ENCODE peak calls at places on chromosomes 4 and X, in four cellular contexts. K is GM23338, N is IMR-90, L is astrocyte of the cerebellum. U is an unnamed sample.

GRCh38 chr4:40601641-40602040 is 28.0 kb downstream of the RBM47 start:
- DNase-seq in K (no peak), N (no peak), L (no peak), U (no peak)

GRCh38 chr4:98909646-98910045 is 19.3 kb downstream of the EIF4E start:
- DNase-seq in K (no peak), L (no peak), N (no peak), U (no peak)

GRCh38 chr4:49063670-49064069 is 77.6 kb downstream of the CWH43 start:
- DNase-seq in L (no peak), N (peak; percentile 2), K (no peak), U (no peak)

GRCh38 chr4:169869487-169869886 is 111.7 kb upstream of the HPF1 start:
- DNase-seq in N (peak; percentile 2), L (no peak), K (no peak), U (no peak)

GRCh38 chrX:41931591-41931990 is 8.2 kb upstream of the CASK start:
- DNase-seq in L (no peak), K (no peak), N (no peak), U (no peak)

GRCh38 chrX:49761481-49761880 is 65.7 kb upstream of the PAGE1 start:
- DNase-seq in K (peak; percentile 37), N (peak; percentile 12), L (no peak), U (no peak)

GRCh38 chrX:109952985-109953905 is 49.7 kb upstream of the TMEM164 start:
- DNase-seq in K (no peak), N (no peak), L (no peak), U (no peak)

GRCh38 chr4:101037249-101037648 is 310.1 kb downstream of the PPP3CA start:
- DNase-seq in K (no peak), N (no peak), L (no peak), U (no peak)

GRCh38 chrX:21509912-21510311 is 135.7 kb downstream of the CNKSR2 start:
- DNase-seq in K (no peak), N (peak; percentile 65), L (no peak), U (peak; percentile 29)

GRCh38 chr4:41141910-41142309 is 72.4 kb downstream of the APBB2 start:
- DNase-seq in N (peak; percentile 86), L (peak; percentile 82), K (no peak), U (peak; percentile 80)

GRCh38 chr4:181685911-181686310 is 557.3 kb upstream of the TENM3 start:
- DNase-seq in K (no peak), L (no peak), N (peak; percentile 97), U (peak; percentile 69)

GRCh38 chr4:187204389-187204920 is 480.8 kb upstream of the FAT1 start:
- DNase-seq in L (no peak), K (no peak), N (peak; percentile 12), U (no peak)

GRCh38 chrX:21745756-21746155 is 12.2 kb downstream of the SMPX start:
- DNase-seq in L (no peak), K (peak; percentile 41), N (peak; percentile 25), U (no peak)

GRCh38 chr4:4595252-4595651 is 53.4 kb upstream of the STX18 start:
- DNase-seq in K (peak; percentile 44), L (no peak), N (no peak), U (no peak)

GRCh38 chrX:96002401-96002800 is 682.2 kb upstream of the DIAPH2 start:
- DNase-seq in N (peak; percentile 30), L (no peak), K (no peak), U (no peak)

GRCh38 chr4:17447675-17448298 is 64.1 kb downstream of the QDPR start:
- DNase-seq in N (peak; percentile 81), K (peak; percentile 87), L (peak; percentile 68), U (no peak)

DNA sequence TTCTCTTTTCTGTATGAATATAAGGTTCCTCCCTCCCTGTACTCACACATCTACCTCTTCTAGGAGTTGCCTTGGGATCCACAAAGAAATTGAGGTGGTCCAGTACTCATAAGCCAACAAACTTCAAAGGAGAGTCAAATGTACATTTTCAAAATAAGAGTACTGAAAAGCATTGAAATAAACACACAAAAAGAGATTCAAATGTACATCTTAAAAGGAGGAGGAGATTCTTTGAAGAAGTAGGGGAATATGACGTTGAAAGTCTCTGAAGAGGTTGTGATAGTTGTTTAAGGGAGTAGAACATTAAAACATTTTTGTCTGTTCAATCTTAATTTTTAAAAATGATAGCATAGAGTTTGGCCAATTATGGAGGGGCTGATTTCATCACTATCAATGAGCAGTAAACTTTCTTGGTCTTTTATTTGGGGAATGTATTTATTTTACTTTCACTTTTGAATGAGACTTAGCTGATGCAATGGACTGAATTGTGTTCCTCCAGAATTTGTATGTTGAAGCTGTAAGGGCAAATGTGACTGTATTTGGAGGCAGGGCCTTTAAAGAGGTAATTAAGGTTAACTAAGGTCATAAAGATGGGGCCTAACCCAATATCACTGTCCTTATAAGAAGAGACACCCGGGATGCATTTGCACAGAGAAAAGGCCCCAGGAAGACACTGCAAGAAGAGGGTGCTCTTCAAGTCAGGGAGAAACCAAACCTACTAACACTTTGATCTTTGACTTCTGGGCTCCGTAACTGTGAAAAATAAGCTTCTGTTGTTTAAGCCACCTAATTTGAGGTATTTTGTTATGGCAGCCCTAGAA is 226.3 kb upstream of the PGRMC2 start:
- DNase-seq in K (no peak), N (peak; percentile 61), L (no peak), U (no peak)
- H3K4me3 ChIP-seq in K (no peak overlapping the region), N (no peak overlapping the region), L (no peak overlapping the region), U (no peak overlapping the region)

DNA sequence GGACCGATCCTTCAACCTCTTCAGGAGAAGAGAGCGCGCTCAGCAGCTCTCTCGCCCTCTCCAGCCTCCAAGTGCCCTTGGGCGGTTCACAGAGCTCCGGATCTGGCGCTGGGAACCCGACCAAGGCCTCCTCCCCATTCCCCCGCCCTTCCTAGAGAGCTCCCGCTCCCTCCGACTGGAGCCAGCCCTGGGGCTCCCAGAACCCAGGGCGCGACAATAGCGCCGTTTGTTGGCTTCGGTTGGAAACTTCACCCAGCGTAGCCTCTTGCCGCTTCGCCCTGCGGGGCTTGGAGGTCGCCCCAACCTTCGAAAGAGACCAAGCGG is 3.1 kb upstream of the SOX3 start:
- DNase-seq in N (no peak), K (peak; percentile 90), L (no peak), U (no peak)
- H3K4me3 ChIP-seq in N (no peak overlapping the region), K (peak overlapping the region; percentile 62), L (peak overlapping the region; percentile 5), U (no peak overlapping the region)

GRCh38 chr4:123158576-123158975 is 236.2 kb upstream of the NUDT6 start:
- DNase-seq in L (no peak), K (peak; percentile 76), N (no peak), U (no peak)
- H3K4me3 ChIP-seq in L (no peak overlapping the region), K (peak overlapping the region; percentile 19), N (no peak overlapping the region), U (no peak overlapping the region)

GRCh38 chr4:174216935-174217272 is 66.6 kb downstream of the FBXO8 start:
- DNase-seq in L (no peak), K (peak; percentile 17), N (no peak), U (no peak)
- H3K4me3 ChIP-seq in L (peak overlapping the region; percentile 23), K (peak overlapping the region; percentile 53), N (no peak overlapping the region), U (no peak overlapping the region)

DNA sequence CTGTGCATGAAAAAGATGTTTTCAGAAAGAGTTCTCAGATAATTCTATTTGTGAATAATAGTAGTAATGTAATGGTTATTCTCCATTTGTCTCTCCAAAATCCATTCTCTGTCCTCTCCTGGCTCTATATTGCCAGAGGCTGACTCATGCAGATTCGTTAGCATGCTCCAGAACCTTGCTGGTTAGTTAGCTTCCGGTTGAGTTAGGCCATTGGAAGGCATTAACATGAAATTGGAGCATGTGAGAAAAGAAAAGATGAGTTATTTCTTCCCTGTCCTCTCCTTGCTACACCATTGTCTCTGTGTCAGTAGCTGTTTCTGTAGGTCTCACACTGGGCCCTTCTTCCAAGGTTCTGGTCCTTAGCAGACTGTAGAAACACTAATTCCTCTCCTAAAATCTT is 23.5 kb upstream of the PRDM8 start:
- DNase-seq in N (peak; percentile 64), K (no peak), L (no peak), U (no peak)
- H3K4me3 ChIP-seq in N (no peak overlapping the region), K (no peak overlapping the region), L (no peak overlapping the region), U (no peak overlapping the region)

U was measured in BJ.